ENCODE peak calls at places on chromosomes 4 and X, in four cellular contexts. P is osteocyte, K is cardiac muscle cell, F is GM23248. T is an unnamed sample.

GRCh38 chrX:37993857-37994619 is 12.3 kb upstream of the SYTL5 start:
- DNase-seq in P (no peak), K (no peak), F (no peak), T (peak)

GRCh38 chrX:54891573-54891972 is 29.1 kb upstream of the TRO start:
- DNase-seq in P (no peak), K (peak), F (peak), T (peak)

GRCh38 chr4:4518747-4519146 is 23.1 kb downstream of the STX18 start:
- DNase-seq in P (no peak), K (no peak), F (no peak), T (no peak)

GRCh38 chr4:6917445-6918241 is 8.0 kb downstream of the TBC1D14 start:
- DNase-seq in P (no peak), K (no peak), F (no peak), T (peak)

GRCh38 chr4:89558147-89558546 is 250.5 kb upstream of the GPRIN3 start:
- DNase-seq in P (no peak), K (peak), F (peak), T (no peak)

GRCh38 chr4:188767496-188767895 is 628.3 kb downstream of the TRIML1 start:
- DNase-seq in P (no peak), K (no peak), F (no peak), T (no peak)

GRCh38 chr4:83758331-83758730 is 222.4 kb downstream of the GPAT3 start:
- DNase-seq in P (no peak), K (no peak), F (no peak), T (no peak)

GRCh38 chr4:187576751-187577150 is 418.8 kb upstream of the ZFP42 start:
- DNase-seq in P (no peak), K (no peak), F (no peak), T (no peak)

GRCh38 chr4:184359905-184360304 is 114.4 kb downstream of the IRF2 start:
- DNase-seq in P (peak), K (no peak), F (no peak), T (peak)

GRCh38 chrX:134010690-134011089 is 25.3 kb upstream of the GPC3 start:
- DNase-seq in P (no peak), K (no peak), F (no peak), T (no peak)

GRCh38 chr4:37780444-37781133 is 45.9 kb upstream of the PGM2 start:
- DNase-seq in P (no peak), K (no peak), F (peak), T (no peak)

GRCh38 chr4:74426101-74426500 is 18.8 kb upstream of the AREG start:
- DNase-seq in P (no peak), K (no peak), F (peak), T (no peak)

GRCh38 chr4:7007142-7007907 is 35.8 kb upstream of the TADA2B start:
- DNase-seq in P (no peak), K (no peak), F (no peak), T (no peak)

GRCh38 chr4:95838192-95838591 is 1.7 kb upstream of the PDHA2 start:
- DNase-seq in P (no peak), K (no peak), F (no peak), T (no peak)

GRCh38 chrX:52933976-52934703 is 24.2 kb downstream of the FAM156A start:
- DNase-seq in P (no peak), K (peak), F (no peak), T (no peak)

GRCh38 chr4:83905952-83906351 is 370.0 kb downstream of the GPAT3 start:
- DNase-seq in P (no peak), K (peak), F (no peak), T (no peak)

GRCh38 chr4:39369301-39369700 is 3.1 kb upstream of the RFC1 start:
- DNase-seq in P (no peak), K (no peak), F (no peak), T (no peak)

GRCh38 chr4:76622126-76622525 is 187.1 kb downstream of the SHROOM3 start:
- DNase-seq in P (no peak), K (no peak), F (peak), T (no peak)

GRCh38 chr4:4394644-4395043 is 7.7 kb downstream of the NSG1 start:
- DNase-seq in P (no peak), K (no peak), F (no peak), T (no peak)

GRCh38 chrX:75786290-75786689 is 1.2 kb upstream of the MAGEE2 start:
- DNase-seq in P (no peak), K (no peak), F (no peak), T (no peak)

GRCh38 chr4:83438719-83439118 is 16.9 kb downstream of the HELQ start:
- DNase-seq in P (no peak), K (no peak), F (peak), T (no peak)

GRCh38 chrX:41526925-41527324 is 79.8 kb downstream of the NYX start:
- DNase-seq in P (no peak), K (no peak), F (peak), T (no peak)

GRCh38 chrX:68699960-68700746 is 52.7 kb downstream of the STARD8 start:
- DNase-seq in P (no peak), K (no peak), F (peak), T (no peak)

GRCh38 chr4:76856183-76856969 is 41.6 kb downstream of the SOWAHB start:
- DNase-seq in P (no peak), K (peak), F (peak), T (peak)

GRCh38 chr4:153393397-153393796 is 48.9 kb downstream of the MND1 start:
- DNase-seq in P (no peak), K (no peak), F (peak), T (no peak)

GRCh38 chr4:138189212-138189611 is 52.9 kb downstream of the SLC7A11 start:
- DNase-seq in P (no peak), K (no peak), F (no peak), T (no peak)

GRCh38 chrX:21373637-21374162 is 518 bp upstream of the CNKSR2 start:
- DNase-seq in P (peak), K (no peak), F (peak), T (peak)

GRCh38 chrX:40383969-40384368 is 196.8 kb upstream of the ATP6AP2 start:
- DNase-seq in P (no peak), K (no peak), F (no peak), T (no peak)

GRCh38 chr4:151175204-151175603 is 75.8 kb downstream of the RPS3A start:
- DNase-seq in P (no peak), K (no peak), F (no peak), T (no peak)

GRCh38 chr4:113760094-113760851 is 1.3 kb downstream of the CAMK2D start:
- DNase-seq in P (no peak), K (peak), F (peak), T (peak)

GRCh38 chrX:46029777-46030176 is 515.4 kb downstream of the ZNF674 start:
- DNase-seq in P (no peak), K (no peak), F (no peak), T (no peak)

GRCh38 chrX:46777971-46778810 is 19.3 kb upstream of the SLC9A7 start:
- DNase-seq in P (no peak), K (no peak), F (peak), T (no peak)

GRCh38 chr4:165328708-165329107 is 1.2 kb downstream of the MSMO1 start:
- DNase-seq in P (no peak), K (no peak), F (peak), T (peak)

GRCh38 chr4:177118596-177118995 is 191.1 kb upstream of the NEIL3 start:
- DNase-seq in P (no peak), K (no peak), F (peak), T (no peak)